ENCODE peak calls at places on chromosomes 1 and 21, in seven cellular contexts. X is tibial artery, L is fibroblast of lung, G is heart left ventricle, C is lung, T is right lobe of liver, S is HCT116. M is an unnamed sample.

GRCh38 chr1:56436338-56436695 is 143.0 kb downstream of the PLPP3 start:
- DNase-seq in C (no peak), T (no peak), S (no peak), G (no peak), L (no peak), X (no peak), M (no peak)

GRCh38 chr1:39170731-39171375 is 33.6 kb upstream of the MACF1 start:
- DNase-seq in L (no peak), C (no peak), T (no peak), X (no peak), G (no peak), S (no peak), M (no peak)

GRCh38 chr1:93846929-93847810 is 31.8 kb downstream of the DNTTIP2 start:
- DNase-seq in T (peak; percentile 91), S (peak; percentile 81), C (peak; percentile 80), X (peak; percentile 88), G (peak; percentile 91), L (peak; percentile 77), M (peak; percentile 56)

GRCh38 chr1:184023133-184023532 is 14.4 kb downstream of the COLGALT2 start:
- DNase-seq in S (no peak), L (no peak), T (no peak), C (no peak), X (no peak), G (no peak), M (no peak)

GRCh38 chr1:86998727-86999126 is 84.3 kb downstream of the HS2ST1 start:
- DNase-seq in T (no peak), X (no peak), G (no peak), C (no peak), S (no peak), L (peak; percentile 37), M (no peak)

GRCh38 chr1:76949503-76949902 is 82.2 kb downstream of the ST6GALNAC5 start:
- DNase-seq in C (no peak), T (no peak), S (no peak), L (peak; percentile 60), X (no peak), G (no peak), M (no peak)

GRCh38 chr1:29975036-29975694 is 738.8 kb downstream of the PTPRU start:
- DNase-seq in G (no peak), X (no peak), C (peak; percentile 26), S (no peak), T (no peak), L (peak; percentile 64), M (no peak)

GRCh38 chr1:232538224-232538942 is 91.5 kb downstream of the SIPA1L2 start:
- DNase-seq in S (peak; percentile 74), X (no peak), G (no peak), T (no peak), C (no peak), L (peak; percentile 80), M (no peak)

GRCh38 chr1:55981015-55981635 is 598.2 kb downstream of the PLPP3 start:
- DNase-seq in S (no peak), G (no peak), X (no peak), L (peak; percentile 35), C (no peak), T (no peak), M (no peak)

GRCh38 chr1:203367051-203367450 is 16.1 kb upstream of the FMOD start:
- DNase-seq in C (no peak), L (no peak), S (no peak), T (no peak), X (no peak), G (no peak), M (no peak)

GRCh38 chr1:156493154-156493631 is 7.4 kb downstream of the MEF2D start:
- DNase-seq in S (no peak), L (no peak), X (no peak), G (no peak), C (no peak), T (no peak), M (no peak)

GRCh38 chr1:165387505-165387904 is 31.0 kb upstream of the LMX1A start:
- DNase-seq in T (no peak), S (no peak), L (no peak), G (no peak), X (no peak), C (no peak), M (no peak)

GRCh38 chr1:3187415-3188149 is 118.6 kb downstream of the PRDM16 start:
- DNase-seq in G (no peak), T (no peak), C (no peak), S (no peak), X (no peak), L (no peak), M (no peak)

GRCh38 chr1:227765261-227766014 is 30.2 kb downstream of the SNAP47 start:
- DNase-seq in T (peak; percentile 35), C (no peak), S (no peak), G (no peak), X (no peak), L (no peak), M (no peak)

GRCh38 chr1:970242-970972 is 4.1 kb downstream of the PLEKHN1 start:
- DNase-seq in L (no peak), T (no peak), X (no peak), S (no peak), C (no peak), G (peak; percentile 5), M (no peak)

GRCh38 chr1:236253918-236254637 is 27.7 kb downstream of the ERO1B start:
- DNase-seq in C (no peak), X (no peak), S (no peak), T (no peak), L (no peak), G (no peak), M (no peak)

GRCh38 chr1:209045326-209046057 is 538.0 kb upstream of the CAMK1G start:
- DNase-seq in L (peak; percentile 67), G (no peak), T (no peak), S (no peak), C (peak; percentile 49), X (no peak), M (no peak)

GRCh38 chr1:199155166-199156033 is 516.6 kb downstream of the PTPRC start:
- DNase-seq in L (no peak), T (no peak), S (no peak), C (no peak), X (no peak), G (no peak), M (no peak)

GRCh38 chr1:26477446-26478152 is 5.4 kb downstream of the HMGN2 start:
- DNase-seq in X (no peak), S (no peak), L (peak; percentile 26), G (no peak), C (no peak), T (no peak), M (no peak)

GRCh38 chr21:28423521-28423920 is 569.2 kb downstream of the LTN1 start:
- DNase-seq in S (no peak), T (no peak), L (peak; percentile 48), C (no peak), X (no peak), G (no peak), M (no peak)

GRCh38 chr21:28431022-28431421 is 561.7 kb downstream of the LTN1 start:
- DNase-seq in X (no peak), C (no peak), G (no peak), S (no peak), T (no peak), L (peak; percentile 69), M (no peak)

GRCh38 chr21:28429161-28429560 is 563.5 kb downstream of the LTN1 start:
- DNase-seq in C (no peak), L (no peak), G (no peak), X (no peak), T (no peak), S (no peak), M (no peak)

GRCh38 chr21:28427356-28428022 is 565.2 kb downstream of the LTN1 start:
- DNase-seq in S (no peak), L (peak; percentile 82), X (no peak), C (no peak), G (no peak), T (no peak), M (no peak)

DNA sequence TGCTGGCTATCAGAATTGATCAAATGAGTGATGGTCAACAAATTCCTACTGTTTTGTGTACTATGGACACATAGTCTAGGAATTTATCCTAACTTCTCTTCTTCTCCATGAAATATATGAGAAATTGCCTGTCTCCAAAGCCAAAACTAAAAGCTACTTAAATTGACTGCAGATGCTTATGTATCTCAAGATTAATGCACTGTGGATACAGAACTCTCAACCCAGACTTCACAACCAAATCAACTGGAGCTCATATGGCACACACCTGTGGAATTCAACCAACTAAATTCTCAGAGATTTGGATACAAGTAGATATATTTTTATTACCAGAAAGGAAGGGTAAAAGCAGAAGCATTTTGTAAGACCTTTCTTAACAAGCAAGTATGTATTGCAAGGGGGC is 566.1 kb downstream of the LTN1 start:
- DNase-seq in S (no peak), G (no peak), T (no peak), C (no peak), L (no peak), X (no peak), M (no peak)
- H3K4me1 ChIP-seq in S (no peaks in the 10 kb centered on the region), G (no peaks in the 10 kb centered on the region), T (no peaks in the 10 kb centered on the region), C (no peaks in the 10 kb centered on the region), L (no peaks in the 10 kb centered on the region), X (no peaks in the 10 kb centered on the region), M (no peaks in the 10 kb centered on the region)

GRCh38 chr1:180365039-180365438 is 135.0 kb downstream of the LHX4 start:
- DNase-seq in S (no peak), C (no peak), L (no peak), X (no peak), T (no peak), G (no peak), M (no peak)
- TF ChIP-seq CTCF in S (no peak), C (no peak), L (no peak), X (no peak), T (no peak), G (no peak), M (no peak)

GRCh38 chr1:162396201-162396906 is 14.8 kb downstream of the C1orf226 start:
- DNase-seq in C (no peak), S (no peak), T (no peak), L (no peak), G (no peak), X (no peak), M (no peak)
- H3K27ac ChIP-seq in C (no peak overlapping the region), S (no peak overlapping the region), T (no peak overlapping the region), L (no peak overlapping the region), G (no peak overlapping the region), X (no peak overlapping the region), M (no peak overlapping the region)

DNA sequence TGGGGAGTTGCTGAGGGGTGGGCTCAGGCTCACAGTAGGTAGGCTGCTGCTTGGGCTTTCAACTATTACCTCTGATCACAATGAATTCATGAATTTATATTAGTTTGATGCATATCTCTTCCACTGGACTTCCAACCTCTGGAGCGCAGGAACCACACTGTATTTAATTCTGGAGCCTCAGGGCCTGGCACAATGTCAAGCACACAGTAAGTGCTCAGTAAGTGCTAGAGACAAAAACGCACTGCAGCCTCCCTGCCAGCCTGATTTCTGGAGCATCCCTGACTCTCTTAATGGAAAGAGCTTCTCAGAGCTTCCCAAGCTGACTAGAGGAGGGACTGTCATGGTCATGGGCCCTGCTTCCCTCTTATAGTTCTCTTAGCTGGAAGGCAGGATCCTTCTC is 33.8 kb downstream of the NUAK2 start:
- DNase-seq in G (no peak), C (no peak), X (no peak), S (no peak), L (no peak), T (no peak), M (no peak)
- H3K4me1 ChIP-seq in G (peaks cover 22% of the 10 kb centered on the region), C (peaks cover 16% of the 10 kb centered on the region), X (peaks cover 14% of the 10 kb centered on the region), S (peaks cover 62% of the 10 kb centered on the region), L (peaks cover 38% of the 10 kb centered on the region), T (peaks cover 13% of the 10 kb centered on the region), M (peaks cover 72% of the 10 kb centered on the region)